ENCODE peak calls at places on chromosomes 11 and 22, in ten cellular contexts. B is HepG2, Z is GM10248, U is endothelial cell, I is fibroblast of lung, H is progenitor cell of endocrine pancreas, M is AG09309, Q is colonic mucosa, X is lower lobe of right lung, K is nephron progenitor cell. J is an unnamed sample.

GRCh38 chr11:84260862-84261261 is 974.7 kb upstream of the CCDC90B start:
- DNase-seq in H (no peak), I (peak), X (no peak), U (no peak), K (no peak), B (no peak), Z (no peak), Q (no peak), M (no peak), J (no peak)

GRCh38 chr11:14275081-14275480 is 83.9 kb downstream of the RRAS2 start:
- DNase-seq in U (no peak), Z (no peak), I (peak), X (no peak), M (no peak), H (no peak), K (no peak), B (no peak), Q (no peak), J (no peak)

GRCh38 chr11:86918943-86919342 is 36.3 kb downstream of the FZD4 start:
- DNase-seq in Z (no peak), U (no peak), B (no peak), M (no peak), K (no peak), X (no peak), I (peak), H (no peak), Q (no peak), J (no peak)

GRCh38 chr11:124402326-124402922 is 3.6 kb upstream of the OR8B3 start:
- DNase-seq in I (peak), U (peak), B (peak), X (peak), Z (peak), K (peak), H (peak), Q (peak), M (peak), J (peak)

GRCh38 chr11:61507962-61508824 is at the start of gene LRRC10B:
- DNase-seq in Z (peak), Q (peak), I (no peak), H (peak), M (no peak), X (peak), U (peak), B (no peak), K (peak), J (no peak)

GRCh38 chr11:2579315-2580060 is 120.3 kb downstream of the KCNQ1OT1 start:
- DNase-seq in K (peak), X (peak), Q (no peak), I (peak), H (peak), M (no peak), U (no peak), Z (no peak), B (no peak), J (no peak)

GRCh38 chr11:71451596-71452353 is 1.2 kb upstream of the NADSYN1 start:
- DNase-seq in M (no peak), K (peak), B (peak), Q (peak), H (no peak), I (no peak), X (no peak), Z (no peak), U (peak), J (peak)

GRCh38 chr22:39106326-39106725 is 9.3 kb downstream of the APOBEC3H start:
- DNase-seq in B (peak), Q (no peak), X (no peak), M (no peak), Z (no peak), K (no peak), U (no peak), I (no peak), H (no peak), J (no peak)

GRCh38 chr22:39234867-39235687 is 9.7 kb downstream of the PDGFB start:
- DNase-seq in U (no peak), Z (no peak), X (peak), Q (peak), M (no peak), H (no peak), I (no peak), K (no peak), B (no peak), J (no peak)

GRCh38 chr11:93849751-93850584 is 450 bp downstream of the VSTM5 start:
- DNase-seq in B (no peak), H (no peak), K (no peak), X (no peak), M (no peak), I (peak), Q (peak), Z (no peak), U (peak), J (no peak)

GRCh38 chr11:120306519-120307242 is 18.4 kb upstream of the TLCD5 start:
- DNase-seq in X (no peak), I (peak), M (peak), K (no peak), Q (peak), H (no peak), Z (no peak), B (no peak), U (no peak), J (no peak)
- TF ChIP-seq CTCF in X (no peak), I (peak), M (peak), K (peak), Q (no peak), H (peak), Z (peak), B (no peak), U (no peak), J (no peak)

GRCh38 chr11:103668859-103669258 is 367.6 kb upstream of the DDI1 start:
- DNase-seq in B (no peak), I (no peak), X (no peak), H (no peak), Z (no peak), U (no peak), M (no peak), Q (no peak), K (no peak), J (no peak)

GRCh38 chr11:103676413-103676812 is 360.0 kb upstream of the DDI1 start:
- DNase-seq in I (no peak), Q (no peak), B (no peak), K (no peak), X (no peak), H (no peak), Z (no peak), M (no peak), U (no peak), J (no peak)

GRCh38 chr11:103673773-103674172 is 362.7 kb upstream of the DDI1 start:
- DNase-seq in H (no peak), X (no peak), B (no peak), U (no peak), Q (no peak), I (peak), K (no peak), M (peak), Z (no peak), J (no peak)

GRCh38 chr11:103671143-103671651 is 365.2 kb upstream of the DDI1 start:
- DNase-seq in Q (no peak), U (no peak), K (no peak), I (no peak), X (no peak), H (no peak), M (no peak), B (no peak), Z (no peak), J (no peak)
- TF ChIP-seq CTCF in Q (no peak), U (peak), K (peak), I (no peak), X (no peak), H (peak), M (no peak), B (no peak), Z (no peak), J (no peak)

DNA sequence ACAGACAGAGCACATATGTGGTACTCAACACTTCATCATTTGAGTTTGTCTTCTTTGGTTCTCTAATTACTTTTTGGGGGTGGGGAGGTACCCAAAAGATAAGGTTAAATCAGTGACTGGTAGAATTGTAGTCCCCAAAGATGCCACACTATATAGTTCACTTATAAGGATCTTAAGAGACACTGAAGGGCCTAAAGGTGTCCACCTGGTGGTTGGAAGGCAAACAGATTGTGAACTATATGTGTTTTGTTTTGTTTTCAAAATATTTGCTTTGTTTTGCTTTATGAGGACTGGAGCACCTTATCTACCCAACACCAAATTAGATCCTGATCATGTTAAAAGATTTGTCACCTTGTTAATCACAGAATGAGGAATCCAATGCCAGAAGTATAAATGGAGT is 136.1 kb downstream of the DCDC1 start:
- DNase-seq in Q (no peak), H (no peak), U (no peak), X (no peak), Z (no peak), K (no peak), I (no peak), M (no peak), B (peak), J (no peak)
- TF ChIP-seq CTCF in Q (no peak), H (peak), U (peak), X (no peak), Z (no peak), K (peak), I (peak), M (no peak), B (no peak), J (no peak)

GRCh38 chr11:27207025-27207650 is 155.9 kb downstream of the CCDC34 start:
- DNase-seq in U (no peak), Z (no peak), H (no peak), B (no peak), X (no peak), M (no peak), Q (no peak), I (peak), K (no peak), J (no peak)

GRCh38 chr11:27203077-27203476 is 159.9 kb downstream of the CCDC34 start:
- DNase-seq in I (no peak), H (no peak), Z (no peak), Q (peak), K (no peak), U (no peak), B (no peak), X (no peak), M (no peak), J (no peak)

GRCh38 chr11:27205269-27205668 is 157.7 kb downstream of the CCDC34 start:
- DNase-seq in U (no peak), Z (no peak), Q (peak), B (no peak), I (no peak), M (no peak), K (no peak), H (no peak), X (no peak), J (no peak)

GRCh38 chr11:27205779-27206549 is 157.1 kb downstream of the CCDC34 start:
- DNase-seq in U (no peak), Z (no peak), H (no peak), M (no peak), X (no peak), Q (peak), I (no peak), K (no peak), B (no peak), J (no peak)

DNA sequence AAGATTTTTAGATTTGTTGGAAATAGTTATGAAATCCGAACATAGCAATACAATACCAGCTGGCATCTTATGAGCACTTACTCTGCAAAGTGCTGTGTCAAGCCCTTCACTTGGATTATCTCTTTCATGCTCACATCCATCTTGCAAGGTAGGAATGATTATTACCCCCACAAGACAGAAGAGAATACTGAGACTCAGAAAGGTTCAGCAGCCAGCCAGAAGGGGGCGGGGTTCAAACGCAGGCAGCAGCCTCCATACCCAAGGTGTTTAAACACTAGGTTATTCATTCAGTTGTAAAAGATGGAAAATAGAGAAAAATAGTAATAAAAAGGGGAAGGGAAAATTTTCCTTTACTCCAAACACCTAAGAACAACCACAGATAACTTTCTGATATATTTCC is 158.5 kb downstream of the CCDC34 start:
- DNase-seq in Z (no peak), M (no peak), I (peak), X (no peak), Q (peak), U (peak), K (peak), B (peak), H (no peak), J (no peak)
- TF ChIP-seq CTCF in Z (peak), M (peak), I (no peak), X (no peak), Q (peak), U (no peak), K (no peak), B (peak), H (peak), J (no peak)

J was measured in CD14-positive monocyte.